ENCODE peak calls at places on chromosomes 4 and X, in five cellular contexts. One of them, this sample, is unnamed.
A peak's percentile ranks its signal among the peaks of the same experiment; 100 is the strongest.

GRCh38 chrX:138875472-138875871 is 164.0 kb upstream of the FGF13 start:
- DNase-seq in foreskin fibroblast: no peak
- DNase-seq in astrocyte of the cerebellum: no peak
- DNase-seq in WERI-Rb-1: no peak
- DNase-seq in ovary: no peak
- DNase-seq in this sample: no peak

GRCh38 chr4:80268081-80268823 is 1.8 kb downstream of the FGF5 start:
- DNase-seq in ovary: no peak
- DNase-seq in astrocyte of the cerebellum: no peak
- DNase-seq in WERI-Rb-1: no peak
- DNase-seq in foreskin fibroblast: peak; percentile 79
- DNase-seq in this sample: no peak

GRCh38 chr4:149029056-149029651 is 586.9 kb upstream of the NR3C2 start:
- DNase-seq in foreskin fibroblast: no peak
- DNase-seq in ovary: no peak
- DNase-seq in WERI-Rb-1: no peak
- DNase-seq in astrocyte of the cerebellum: no peak
- DNase-seq in this sample: no peak

GRCh38 chr4:48031802-48032525 is 15.4 kb downstream of the NIPAL1 start:
- DNase-seq in ovary: no peak
- DNase-seq in astrocyte of the cerebellum: peak; percentile 63
- DNase-seq in foreskin fibroblast: peak; percentile 44
- DNase-seq in WERI-Rb-1: no peak
- DNase-seq in this sample: no peak

GRCh38 chr4:14668296-14668695 is 334.0 kb upstream of the CPEB2 start:
- DNase-seq in foreskin fibroblast: no peak
- DNase-seq in WERI-Rb-1: no peak
- DNase-seq in astrocyte of the cerebellum: no peak
- DNase-seq in ovary: no peak
- DNase-seq in this sample: no peak

GRCh38 chr4:101242441-101242840 is 104.9 kb downstream of the PPP3CA start:
- DNase-seq in WERI-Rb-1: no peak
- DNase-seq in astrocyte of the cerebellum: no peak
- DNase-seq in ovary: no peak
- DNase-seq in foreskin fibroblast: no peak
- DNase-seq in this sample: no peak

GRCh38 chr4:100736651-100737450 is 219.0 kb upstream of the EMCN start:
- DNase-seq in astrocyte of the cerebellum: peak; percentile 95
- DNase-seq in ovary: no peak
- DNase-seq in foreskin fibroblast: peak; percentile 91
- DNase-seq in WERI-Rb-1: no peak
- DNase-seq in this sample: peak; percentile 44

GRCh38 chrX:6226646-6227444 is 1.8 kb downstream of the NLGN4X start:
- DNase-seq in ovary: peak; percentile 43
- DNase-seq in WERI-Rb-1: peak; percentile 7
- DNase-seq in astrocyte of the cerebellum: no peak
- DNase-seq in foreskin fibroblast: peak; percentile 20
- DNase-seq in this sample: no peak

GRCh38 chr4:22356996-22357596 is 158.8 kb downstream of the ADGRA3 start:
- DNase-seq in astrocyte of the cerebellum: no peak
- DNase-seq in ovary: no peak
- DNase-seq in foreskin fibroblast: peak; percentile 41
- DNase-seq in WERI-Rb-1: peak; percentile 20
- DNase-seq in this sample: peak; percentile 29

GRCh38 chrX:39815621-39816020 is 282.1 kb downstream of the BCOR start:
- DNase-seq in astrocyte of the cerebellum: no peak
- DNase-seq in foreskin fibroblast: no peak
- DNase-seq in ovary: no peak
- DNase-seq in WERI-Rb-1: no peak
- DNase-seq in this sample: no peak

GRCh38 chrX:43964936-43965335 is 8.3 kb downstream of the NDP start:
- DNase-seq in ovary: no peak
- DNase-seq in foreskin fibroblast: peak; percentile 40
- DNase-seq in WERI-Rb-1: no peak
- DNase-seq in astrocyte of the cerebellum: no peak
- DNase-seq in this sample: no peak

DNA sequence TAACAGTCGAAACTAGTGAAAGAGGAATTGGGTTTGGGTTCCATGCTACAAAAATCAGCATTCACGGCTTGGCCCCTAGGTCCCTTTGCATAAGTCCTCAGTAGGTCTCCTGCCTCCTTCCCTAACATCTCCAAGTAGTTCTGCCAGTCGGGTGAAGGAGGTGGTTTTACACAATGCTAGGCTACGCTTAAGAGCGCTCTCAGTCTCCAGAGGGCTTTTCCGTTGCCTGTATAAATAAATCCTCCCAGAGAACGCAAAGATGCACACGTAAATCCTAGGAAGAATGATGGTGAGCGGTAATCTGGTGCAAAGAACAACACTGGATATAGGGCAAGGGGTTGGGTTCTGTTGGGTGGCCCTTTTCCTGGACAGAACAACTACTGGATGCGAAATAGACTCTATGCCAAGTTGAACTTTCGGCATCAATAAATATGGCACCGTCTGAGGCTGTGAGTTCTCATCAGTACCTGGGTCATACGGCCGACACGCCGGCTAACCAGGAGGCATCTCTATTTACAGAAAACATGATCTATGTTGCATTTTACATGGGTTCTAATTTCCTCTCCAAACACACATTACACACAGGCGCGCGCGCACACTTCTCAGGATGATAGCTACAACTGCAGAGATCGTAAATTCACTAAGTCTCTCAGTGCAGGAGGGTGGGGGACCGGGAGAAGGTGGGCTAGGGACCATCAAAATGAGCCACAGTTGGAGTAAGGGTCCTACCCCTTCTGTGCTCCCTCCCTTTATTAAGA is 1.3 kb downstream of the CAMK2D start:
- DNase-seq in ovary: no peak
- DNase-seq in WERI-Rb-1: peak; percentile 40
- DNase-seq in foreskin fibroblast: peak; percentile 44
- DNase-seq in astrocyte of the cerebellum: no peak
- DNase-seq in this sample: no peak
- H3K4me3 ChIP-seq in ovary: peak overlapping the region; percentile 84
- H3K4me3 ChIP-seq in WERI-Rb-1: peak overlapping the region; percentile 68
- H3K4me3 ChIP-seq in foreskin fibroblast: peak overlapping the region; percentile 97
- H3K4me3 ChIP-seq in astrocyte of the cerebellum: peak overlapping the region; percentile 99
- H3K4me3 ChIP-seq in this sample: peak overlapping the region; percentile 98

GRCh38 chr4:111839186-111839585 is 306.1 kb upstream of the FAM241A start:
- DNase-seq in astrocyte of the cerebellum: no peak
- DNase-seq in WERI-Rb-1: no peak
- DNase-seq in ovary: no peak
- DNase-seq in foreskin fibroblast: no peak
- DNase-seq in this sample: no peak

GRCh38 chr4:111838406-111838930 is 306.8 kb upstream of the FAM241A start:
- DNase-seq in ovary: no peak
- DNase-seq in astrocyte of the cerebellum: no peak
- DNase-seq in foreskin fibroblast: no peak
- DNase-seq in WERI-Rb-1: no peak
- DNase-seq in this sample: no peak

GRCh38 chr4:111842336-111842735 is 302.9 kb upstream of the FAM241A start:
- DNase-seq in astrocyte of the cerebellum: no peak
- DNase-seq in ovary: no peak
- DNase-seq in WERI-Rb-1: no peak
- DNase-seq in foreskin fibroblast: peak; percentile 3
- DNase-seq in this sample: no peak

GRCh38 chr4:111837761-111838160 is 307.5 kb upstream of the FAM241A start:
- DNase-seq in WERI-Rb-1: no peak
- DNase-seq in foreskin fibroblast: no peak
- DNase-seq in astrocyte of the cerebellum: no peak
- DNase-seq in ovary: no peak
- DNase-seq in this sample: no peak

GRCh38 chr4:111836601-111837000 is 308.7 kb upstream of the FAM241A start:
- DNase-seq in ovary: no peak
- DNase-seq in foreskin fibroblast: no peak
- DNase-seq in astrocyte of the cerebellum: no peak
- DNase-seq in WERI-Rb-1: peak; percentile 73
- DNase-seq in this sample: no peak
- TF ChIP-seq CTCF in ovary: no peak
- TF ChIP-seq CTCF in foreskin fibroblast: no peak
- TF ChIP-seq CTCF in astrocyte of the cerebellum: no peak
- TF ChIP-seq CTCF in WERI-Rb-1: peak; percentile 58
- TF ChIP-seq CTCF in this sample: no peak

GRCh38 chr4:113407409-113407808 is 354.1 kb downstream of the CAMK2D start:
- DNase-seq in ovary: no peak
- DNase-seq in foreskin fibroblast: no peak
- DNase-seq in astrocyte of the cerebellum: no peak
- DNase-seq in WERI-Rb-1: peak; percentile 45
- DNase-seq in this sample: no peak
- H3K4me3 ChIP-seq in ovary: no peak overlapping the region
- H3K4me3 ChIP-seq in foreskin fibroblast: no peak overlapping the region
- H3K4me3 ChIP-seq in astrocyte of the cerebellum: no peak overlapping the region
- H3K4me3 ChIP-seq in WERI-Rb-1: no peak overlapping the region
- H3K4me3 ChIP-seq in this sample: no peak overlapping the region

GRCh38 chrX:135688137-135688536 is 25.3 kb upstream of the CT45A1 start:
- DNase-seq in astrocyte of the cerebellum: no peak
- DNase-seq in WERI-Rb-1: peak; percentile 33
- DNase-seq in foreskin fibroblast: no peak
- DNase-seq in ovary: no peak
- DNase-seq in this sample: no peak
- TF ChIP-seq CTCF in astrocyte of the cerebellum: no peak
- TF ChIP-seq CTCF in WERI-Rb-1: peak; percentile 43
- TF ChIP-seq CTCF in foreskin fibroblast: no peak
- TF ChIP-seq CTCF in ovary: no peak
- TF ChIP-seq CTCF in this sample: peak; percentile 46

DNA sequence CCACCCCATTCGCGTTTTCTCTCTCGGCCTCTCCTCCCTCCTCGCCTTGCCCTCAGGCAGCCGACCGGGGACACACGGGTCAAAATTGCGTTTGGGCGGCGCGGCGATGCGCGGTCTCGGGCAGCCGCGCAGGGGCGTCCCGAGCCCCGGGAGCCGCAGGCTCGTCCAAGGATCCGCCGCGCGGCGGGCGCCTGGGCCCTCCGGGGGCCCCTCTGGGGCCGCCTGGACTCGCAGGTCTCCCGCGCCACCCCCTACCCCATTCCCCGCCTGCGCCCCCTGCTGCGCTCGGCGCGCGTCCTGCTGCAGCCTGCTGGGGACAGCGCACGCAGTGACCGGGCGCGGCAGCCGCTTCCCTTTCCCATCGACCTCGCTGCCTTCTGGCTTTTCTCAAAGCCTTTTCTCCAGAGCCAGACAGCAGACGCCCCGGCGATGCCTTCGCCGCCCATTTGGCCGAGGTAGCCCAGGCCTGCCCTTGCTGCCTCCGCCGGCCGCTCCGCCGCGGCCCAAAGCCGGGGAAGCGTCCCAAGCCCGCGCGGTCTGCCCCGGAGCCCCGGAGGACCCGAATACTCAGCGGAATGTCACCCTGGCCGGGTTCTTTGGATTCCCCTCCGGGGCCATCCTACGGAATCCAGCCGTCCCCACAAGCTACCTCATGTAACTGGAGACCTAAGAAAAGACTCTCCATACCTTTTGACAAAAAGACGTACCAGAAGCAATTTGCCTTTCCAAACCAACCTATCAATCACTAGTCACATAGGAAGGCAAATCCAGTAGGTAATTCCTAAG is 16.5 kb downstream of the POU4F2 start:
- DNase-seq in astrocyte of the cerebellum: no peak
- DNase-seq in foreskin fibroblast: peak; percentile 53
- DNase-seq in ovary: no peak
- DNase-seq in WERI-Rb-1: peak; percentile 91
- DNase-seq in this sample: no peak
- H3K4me3 ChIP-seq in astrocyte of the cerebellum: peak overlapping the region; percentile 47
- H3K4me3 ChIP-seq in foreskin fibroblast: peak overlapping the region; percentile 38
- H3K4me3 ChIP-seq in ovary: peak overlapping the region; percentile 28
- H3K4me3 ChIP-seq in WERI-Rb-1: peak overlapping the region; percentile 87
- H3K4me3 ChIP-seq in this sample: peak overlapping the region; percentile 43

GRCh38 chr4:8320386-8320750 is 50.8 kb downstream of the HTRA3 start:
- DNase-seq in astrocyte of the cerebellum: no peak
- DNase-seq in ovary: no peak
- DNase-seq in WERI-Rb-1: peak; percentile 33
- DNase-seq in foreskin fibroblast: no peak
- DNase-seq in this sample: no peak
- TF ChIP-seq CTCF in astrocyte of the cerebellum: no peak
- TF ChIP-seq CTCF in ovary: no peak
- TF ChIP-seq CTCF in WERI-Rb-1: peak; percentile 70
- TF ChIP-seq CTCF in foreskin fibroblast: peak; percentile 9
- TF ChIP-seq CTCF in this sample: peak; percentile 22